ENCODE peak calls at places on chromosomes 16 and 17, in eight cellular contexts. One of them, this sample, is unnamed.

GRCh38 chr17:44887971-44888955 is 11.0 kb downstream of the EFTUD2 start:
- DNase-seq in IMR-90: no peak
- DNase-seq in stimulated activated CD4-positive, alpha-beta T cell treated with anti-CD3 and anti-CD28 coated beads, Interleukin-1b, Interleukin-23, amount 100 ng/mL, for 1 hour: no peak
- DNase-seq in mesenteric fat pad: no peak
- DNase-seq in iPS DF 19.7: no peak
- DNase-seq in activated T-cell treated with anti-CD3 and anti-CD28 coated beads, Interleukin-2, amount 50 U/mL, for 72 hours: no peak
- DNase-seq in lower leg skin: no peak
- DNase-seq in effector memory CD8-positive, alpha-beta T cell: peak
- DNase-seq in this sample: no peak

GRCh38 chr17:82076785-82077591 is 11.4 kb upstream of the DUS1L start:
- DNase-seq in IMR-90: no peak
- DNase-seq in stimulated activated CD4-positive, alpha-beta T cell treated with anti-CD3 and anti-CD28 coated beads, Interleukin-1b, Interleukin-23, amount 100 ng/mL, for 1 hour: no peak
- DNase-seq in mesenteric fat pad: no peak
- DNase-seq in iPS DF 19.7: no peak
- DNase-seq in activated T-cell treated with anti-CD3 and anti-CD28 coated beads, Interleukin-2, amount 50 U/mL, for 72 hours: no peak
- DNase-seq in lower leg skin: no peak
- DNase-seq in effector memory CD8-positive, alpha-beta T cell: no peak
- DNase-seq in this sample: no peak

GRCh38 chr16:71645450-71645849 is 19.5 kb downstream of the MARVELD3 start:
- DNase-seq in IMR-90: peak
- DNase-seq in stimulated activated CD4-positive, alpha-beta T cell treated with anti-CD3 and anti-CD28 coated beads, Interleukin-1b, Interleukin-23, amount 100 ng/mL, for 1 hour: no peak
- DNase-seq in mesenteric fat pad: no peak
- DNase-seq in iPS DF 19.7: no peak
- DNase-seq in activated T-cell treated with anti-CD3 and anti-CD28 coated beads, Interleukin-2, amount 50 U/mL, for 72 hours: no peak
- DNase-seq in lower leg skin: no peak
- DNase-seq in effector memory CD8-positive, alpha-beta T cell: no peak
- DNase-seq in this sample: no peak

GRCh38 chr17:73803867-73804539 is 159.8 kb upstream of the SDK2 start:
- DNase-seq in IMR-90: no peak
- DNase-seq in stimulated activated CD4-positive, alpha-beta T cell treated with anti-CD3 and anti-CD28 coated beads, Interleukin-1b, Interleukin-23, amount 100 ng/mL, for 1 hour: no peak
- DNase-seq in mesenteric fat pad: no peak
- DNase-seq in iPS DF 19.7: no peak
- DNase-seq in activated T-cell treated with anti-CD3 and anti-CD28 coated beads, Interleukin-2, amount 50 U/mL, for 72 hours: no peak
- DNase-seq in lower leg skin: no peak
- DNase-seq in effector memory CD8-positive, alpha-beta T cell: no peak
- DNase-seq in this sample: no peak

GRCh38 chr17:1947743-1948516 is 77.2 kb downstream of the RTN4RL1 start:
- DNase-seq in IMR-90: no peak
- DNase-seq in stimulated activated CD4-positive, alpha-beta T cell treated with anti-CD3 and anti-CD28 coated beads, Interleukin-1b, Interleukin-23, amount 100 ng/mL, for 1 hour: no peak
- DNase-seq in mesenteric fat pad: no peak
- DNase-seq in iPS DF 19.7: no peak
- DNase-seq in activated T-cell treated with anti-CD3 and anti-CD28 coated beads, Interleukin-2, amount 50 U/mL, for 72 hours: no peak
- DNase-seq in lower leg skin: no peak
- DNase-seq in effector memory CD8-positive, alpha-beta T cell: no peak
- DNase-seq in this sample: no peak

GRCh38 chr17:3036800-3037199 is 26.6 kb downstream of the OR1D5 start:
- DNase-seq in IMR-90: no peak
- DNase-seq in stimulated activated CD4-positive, alpha-beta T cell treated with anti-CD3 and anti-CD28 coated beads, Interleukin-1b, Interleukin-23, amount 100 ng/mL, for 1 hour: no peak
- DNase-seq in mesenteric fat pad: peak
- DNase-seq in iPS DF 19.7: no peak
- DNase-seq in activated T-cell treated with anti-CD3 and anti-CD28 coated beads, Interleukin-2, amount 50 U/mL, for 72 hours: no peak
- DNase-seq in lower leg skin: no peak
- DNase-seq in effector memory CD8-positive, alpha-beta T cell: no peak
- DNase-seq in this sample: no peak

GRCh38 chr16:51155199-51155607 is 4.1 kb upstream of the SALL1 start:
- DNase-seq in IMR-90: no peak
- DNase-seq in stimulated activated CD4-positive, alpha-beta T cell treated with anti-CD3 and anti-CD28 coated beads, Interleukin-1b, Interleukin-23, amount 100 ng/mL, for 1 hour: no peak
- DNase-seq in mesenteric fat pad: no peak
- DNase-seq in iPS DF 19.7: no peak
- DNase-seq in activated T-cell treated with anti-CD3 and anti-CD28 coated beads, Interleukin-2, amount 50 U/mL, for 72 hours: no peak
- DNase-seq in lower leg skin: no peak
- DNase-seq in effector memory CD8-positive, alpha-beta T cell: no peak
- DNase-seq in this sample: no peak

GRCh38 chr16:28873543-28874201 is 4.6 kb upstream of the ATP2A1 start:
- DNase-seq in IMR-90: no peak
- DNase-seq in stimulated activated CD4-positive, alpha-beta T cell treated with anti-CD3 and anti-CD28 coated beads, Interleukin-1b, Interleukin-23, amount 100 ng/mL, for 1 hour: peak
- DNase-seq in mesenteric fat pad: no peak
- DNase-seq in iPS DF 19.7: no peak
- DNase-seq in activated T-cell treated with anti-CD3 and anti-CD28 coated beads, Interleukin-2, amount 50 U/mL, for 72 hours: peak
- DNase-seq in lower leg skin: no peak
- DNase-seq in effector memory CD8-positive, alpha-beta T cell: peak
- DNase-seq in this sample: peak

GRCh38 chr17:19753661-19754463 is 5.8 kb upstream of the ALDH3A1 start:
- DNase-seq in IMR-90: no peak
- DNase-seq in stimulated activated CD4-positive, alpha-beta T cell treated with anti-CD3 and anti-CD28 coated beads, Interleukin-1b, Interleukin-23, amount 100 ng/mL, for 1 hour: no peak
- DNase-seq in mesenteric fat pad: peak
- DNase-seq in iPS DF 19.7: no peak
- DNase-seq in activated T-cell treated with anti-CD3 and anti-CD28 coated beads, Interleukin-2, amount 50 U/mL, for 72 hours: no peak
- DNase-seq in lower leg skin: no peak
- DNase-seq in effector memory CD8-positive, alpha-beta T cell: no peak
- DNase-seq in this sample: no peak

GRCh38 chr16:12590963-12591362 is 212.7 kb downstream of the CPPED1 start:
- DNase-seq in IMR-90: no peak
- DNase-seq in stimulated activated CD4-positive, alpha-beta T cell treated with anti-CD3 and anti-CD28 coated beads, Interleukin-1b, Interleukin-23, amount 100 ng/mL, for 1 hour: no peak
- DNase-seq in mesenteric fat pad: no peak
- DNase-seq in iPS DF 19.7: no peak
- DNase-seq in activated T-cell treated with anti-CD3 and anti-CD28 coated beads, Interleukin-2, amount 50 U/mL, for 72 hours: no peak
- DNase-seq in lower leg skin: no peak
- DNase-seq in effector memory CD8-positive, alpha-beta T cell: no peak
- DNase-seq in this sample: no peak

GRCh38 chr16:82300374-82300936 is 130.4 kb upstream of the MPHOSPH6 start:
- DNase-seq in IMR-90: no peak
- DNase-seq in stimulated activated CD4-positive, alpha-beta T cell treated with anti-CD3 and anti-CD28 coated beads, Interleukin-1b, Interleukin-23, amount 100 ng/mL, for 1 hour: no peak
- DNase-seq in mesenteric fat pad: no peak
- DNase-seq in iPS DF 19.7: no peak
- DNase-seq in activated T-cell treated with anti-CD3 and anti-CD28 coated beads, Interleukin-2, amount 50 U/mL, for 72 hours: no peak
- DNase-seq in lower leg skin: no peak
- DNase-seq in effector memory CD8-positive, alpha-beta T cell: no peak
- DNase-seq in this sample: no peak

GRCh38 chr16:64910351-64910750 is 211.5 kb downstream of the CDH11 start:
- DNase-seq in IMR-90: peak
- DNase-seq in stimulated activated CD4-positive, alpha-beta T cell treated with anti-CD3 and anti-CD28 coated beads, Interleukin-1b, Interleukin-23, amount 100 ng/mL, for 1 hour: no peak
- DNase-seq in mesenteric fat pad: no peak
- DNase-seq in iPS DF 19.7: peak
- DNase-seq in activated T-cell treated with anti-CD3 and anti-CD28 coated beads, Interleukin-2, amount 50 U/mL, for 72 hours: no peak
- DNase-seq in lower leg skin: no peak
- DNase-seq in effector memory CD8-positive, alpha-beta T cell: no peak
- DNase-seq in this sample: no peak

This sample was measured in activated B cell treated with CpG ODN at 0.5 μM for 24 hours.